ENCODE peak calls at places on chromosomes 2 and 18, in ten cellular contexts. X, C, Y, S, K, H, L, J, I and F are unnamed samples.

GRCh38 chr2:31083204-31083993 is 54.8 kb downstream of the GALNT14 start:
- DNase-seq in L (no peak), X (no peak), K (no peak), H (no peak), C (no peak), S (no peak), Y (no peak), J (no peak), I (no peak), F (no peak)

GRCh38 chr18:10131783-10132381 is 218.1 kb downstream of the VAPA start:
- DNase-seq in C (no peak), H (peak), L (no peak), Y (no peak), X (no peak), I (no peak), K (no peak), J (peak), S (no peak), F (no peak)

GRCh38 chr2:118803012-118803411 is 44.4 kb downstream of the EN1 start:
- DNase-seq in K (no peak), S (no peak), H (no peak), X (no peak), J (no peak), C (no peak), I (no peak), L (no peak), Y (no peak), F (no peak)

GRCh38 chr2:113236367-113237159 is 42.2 kb downstream of the PAX8 start:
- DNase-seq in Y (no peak), J (no peak), S (no peak), H (no peak), C (no peak), I (no peak), X (no peak), K (no peak), L (no peak), F (no peak)

GRCh38 chr2:61172671-61173070 is 10.7 kb downstream of the C2orf74 start:
- DNase-seq in C (no peak), Y (no peak), S (no peak), K (no peak), X (no peak), L (no peak), I (no peak), J (no peak), H (no peak), F (no peak)

GRCh38 chr2:43219383-43220228 is 6.8 kb downstream of the ZFP36L2 start:
- DNase-seq in X (peak), C (peak), Y (peak), L (no peak), K (peak), I (peak), J (peak), H (peak), S (peak), F (no peak)

GRCh38 chr2:120378605-120379004 is 32.7 kb downstream of the INHBB start:
- DNase-seq in K (no peak), S (no peak), L (no peak), X (no peak), H (no peak), J (no peak), C (no peak), I (no peak), Y (no peak), F (no peak)

GRCh38 chr2:9971105-9971818 is 19.8 kb downstream of the GRHL1 start:
- DNase-seq in I (no peak), C (no peak), S (peak), J (no peak), Y (no peak), L (no peak), H (no peak), K (no peak), X (no peak), F (peak)

GRCh38 chr18:8299054-8299708 is 310.1 kb upstream of the RAB12 start:
- DNase-seq in K (no peak), I (no peak), H (no peak), X (no peak), Y (no peak), S (no peak), C (no peak), L (no peak), J (no peak), F (no peak)

GRCh38 chr2:205768341-205768740 is 86.0 kb downstream of the NRP2 start:
- DNase-seq in Y (no peak), I (no peak), L (no peak), S (peak), C (no peak), J (no peak), X (no peak), K (no peak), H (no peak), F (no peak)

GRCh38 chr2:17718689-17719088 is 34.9 kb downstream of the SMC6 start:
- DNase-seq in C (no peak), S (no peak), Y (no peak), K (no peak), J (no peak), X (no peak), H (no peak), I (no peak), L (no peak), F (no peak)

GRCh38 chr2:17717666-17718065 is 35.9 kb downstream of the SMC6 start:
- DNase-seq in J (no peak), K (no peak), L (no peak), I (no peak), S (no peak), Y (no peak), X (no peak), H (no peak), C (no peak), F (no peak)

DNA sequence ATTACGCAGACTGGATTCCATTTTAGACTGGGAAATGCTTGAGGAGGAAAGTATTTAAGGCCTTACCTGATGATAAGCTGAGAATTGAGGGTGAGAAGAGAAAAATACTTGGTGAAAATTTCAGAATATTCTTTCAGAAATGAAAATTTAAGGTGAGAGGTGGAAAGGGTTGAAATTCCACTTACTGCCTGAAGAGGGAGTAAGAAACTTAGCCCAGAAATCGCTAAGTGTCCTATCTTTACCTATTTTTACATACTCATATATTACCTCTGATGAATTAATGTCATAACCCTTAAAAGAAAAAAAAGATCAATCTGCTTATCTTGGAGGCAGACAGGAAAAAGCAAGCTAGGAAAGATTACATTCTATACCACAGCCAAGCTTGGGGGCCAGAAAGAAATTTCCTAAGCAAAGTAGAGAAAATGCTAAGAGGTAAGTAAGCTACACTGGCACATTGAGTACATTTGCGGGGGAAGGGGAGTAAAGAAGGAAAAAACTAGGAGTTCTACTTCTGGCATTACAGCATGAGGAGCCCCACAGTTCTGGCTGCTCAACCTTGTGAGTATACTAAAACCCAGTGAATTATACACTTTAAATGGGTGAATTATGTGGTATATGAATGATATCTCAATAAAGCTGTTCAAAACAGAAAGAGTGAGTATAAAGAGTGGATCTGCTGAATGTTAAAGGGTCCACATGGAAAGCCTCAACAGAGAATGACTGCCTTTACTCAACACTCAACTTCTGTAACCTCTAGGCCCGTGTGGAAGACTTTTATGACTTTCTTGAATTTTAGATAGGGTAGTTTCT is 33.8 kb downstream of the SMC6 start:
- DNase-seq in C (no peak), L (no peak), H (no peak), I (no peak), J (no peak), K (no peak), X (no peak), Y (no peak), S (peak), F (no peak)
- TF ChIP-seq CTCF in C (peak), L (peak), H (peak), I (peak), J (peak), K (peak), X (peak), Y (peak), S (peak), F (peak)

GRCh38 chr2:208620487-208620978 is 213.9 kb downstream of the PTH2R start:
- DNase-seq in H (no peak), C (no peak), X (no peak), Y (no peak), L (no peak), J (no peak), S (no peak), K (no peak), I (no peak), F (no peak)

GRCh38 chr2:208619993-208620392 is 213.4 kb downstream of the PTH2R start:
- DNase-seq in S (no peak), K (no peak), C (no peak), H (no peak), Y (no peak), X (no peak), I (no peak), L (no peak), J (no peak), F (no peak)

DNA sequence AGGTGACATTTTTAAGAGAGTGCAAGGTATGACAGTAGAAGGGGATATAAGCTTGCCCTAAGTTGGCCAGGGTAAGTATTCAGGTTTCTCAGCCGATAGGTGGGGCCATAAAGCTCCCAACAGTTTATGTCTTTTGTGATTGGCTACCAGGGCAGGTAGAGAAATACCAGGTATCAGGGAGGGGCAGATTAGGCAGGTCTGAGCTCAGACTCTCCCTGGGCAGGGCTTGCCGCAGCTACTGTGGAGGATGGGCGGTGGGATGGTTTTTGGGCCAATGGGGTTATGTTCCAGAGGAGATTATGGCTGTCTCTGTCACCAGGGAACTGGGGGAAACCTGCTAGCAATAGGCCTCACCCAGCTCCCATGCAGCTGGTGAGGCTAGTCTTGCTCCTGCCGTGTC is 211.6 kb downstream of the PTH2R start:
- DNase-seq in Y (no peak), C (no peak), J (no peak), I (no peak), K (no peak), H (no peak), X (no peak), L (no peak), S (no peak), F (no peak)
- H3K4me3 ChIP-seq in Y (no peak), C (no peak), J (no peak), I (no peak), K (no peak), H (no peak), X (no peak), L (no peak), S (no peak), F (no peak)

DNA sequence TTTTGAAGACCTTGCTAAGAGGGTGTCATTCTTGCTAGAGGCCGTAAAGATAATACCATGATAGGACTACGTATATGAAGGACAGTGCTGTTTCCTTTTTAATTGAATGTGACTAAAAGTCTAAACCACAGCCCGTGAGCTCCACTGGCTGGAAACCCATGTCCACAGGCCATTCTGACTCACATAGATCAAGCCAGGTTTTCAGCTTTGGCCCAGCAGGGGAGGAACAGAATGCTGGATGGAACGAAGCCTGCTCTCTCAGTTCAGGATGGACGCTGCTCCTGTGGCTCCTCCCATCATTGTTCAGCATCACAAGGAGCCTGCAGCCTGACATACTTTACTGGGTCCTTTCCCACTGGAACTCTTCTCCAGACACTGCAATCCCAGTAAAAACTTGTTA is 47.6 kb downstream of the ALPK2 start:
- DNase-seq in X (no peak), C (no peak), S (peak), K (no peak), J (no peak), I (no peak), L (peak), Y (no peak), H (peak), F (peak)
- TF ChIP-seq CTCF in X (no peak), C (no peak), S (peak), K (no peak), J (no peak), I (no peak), L (no peak), Y (no peak), H (no peak), F (peak)

GRCh38 chr18:70292628-70293027 is 3.8 kb downstream of the SOCS6 start:
- DNase-seq in J (no peak), I (peak), Y (no peak), H (no peak), C (peak), X (peak), S (no peak), K (no peak), L (no peak), F (no peak)
- H3K4me3 ChIP-seq in J (no peak), I (no peak), Y (no peak), H (peak), C (no peak), X (no peak), S (no peak), K (no peak), L (no peak), F (no peak)

DNA sequence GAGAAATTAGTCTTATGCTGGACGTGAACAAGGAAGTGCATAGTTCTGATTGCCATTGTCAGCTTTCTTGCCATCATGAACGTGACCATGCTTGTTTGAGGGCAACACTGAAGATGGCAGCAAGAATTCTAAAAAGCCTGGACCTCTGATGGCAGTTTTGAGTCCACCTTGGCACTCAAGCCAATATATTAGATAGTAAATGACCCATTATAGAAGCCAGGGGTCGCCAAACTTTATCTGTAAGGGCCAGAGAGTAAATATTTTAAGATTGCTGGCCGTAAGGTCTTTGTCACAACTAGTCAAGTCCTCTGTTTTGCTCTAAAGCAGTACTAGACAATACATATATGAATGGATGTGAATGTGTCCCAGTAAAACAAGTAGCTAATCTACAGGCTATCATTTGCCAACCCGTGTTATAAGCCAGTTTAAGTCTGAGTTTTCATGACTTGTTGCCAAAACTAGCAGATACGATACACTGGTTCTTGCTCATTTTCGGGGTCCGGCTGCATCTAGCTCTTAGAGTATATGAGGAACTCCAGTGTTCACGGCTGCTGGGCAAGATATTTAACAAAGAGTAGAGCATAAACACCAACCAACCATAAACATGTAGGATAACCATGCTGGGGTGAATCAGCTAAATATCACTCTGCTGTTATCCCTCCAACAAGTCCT is 73.1 kb upstream of the PELI1 start:
- DNase-seq in K (no peak), I (no peak), H (no peak), S (no peak), X (no peak), L (no peak), Y (no peak), C (no peak), J (no peak), F (no peak)
- TF ChIP-seq CTCF in K (no peak), I (no peak), H (no peak), S (no peak), X (no peak), L (no peak), Y (no peak), C (no peak), J (no peak), F (no peak)

DNA sequence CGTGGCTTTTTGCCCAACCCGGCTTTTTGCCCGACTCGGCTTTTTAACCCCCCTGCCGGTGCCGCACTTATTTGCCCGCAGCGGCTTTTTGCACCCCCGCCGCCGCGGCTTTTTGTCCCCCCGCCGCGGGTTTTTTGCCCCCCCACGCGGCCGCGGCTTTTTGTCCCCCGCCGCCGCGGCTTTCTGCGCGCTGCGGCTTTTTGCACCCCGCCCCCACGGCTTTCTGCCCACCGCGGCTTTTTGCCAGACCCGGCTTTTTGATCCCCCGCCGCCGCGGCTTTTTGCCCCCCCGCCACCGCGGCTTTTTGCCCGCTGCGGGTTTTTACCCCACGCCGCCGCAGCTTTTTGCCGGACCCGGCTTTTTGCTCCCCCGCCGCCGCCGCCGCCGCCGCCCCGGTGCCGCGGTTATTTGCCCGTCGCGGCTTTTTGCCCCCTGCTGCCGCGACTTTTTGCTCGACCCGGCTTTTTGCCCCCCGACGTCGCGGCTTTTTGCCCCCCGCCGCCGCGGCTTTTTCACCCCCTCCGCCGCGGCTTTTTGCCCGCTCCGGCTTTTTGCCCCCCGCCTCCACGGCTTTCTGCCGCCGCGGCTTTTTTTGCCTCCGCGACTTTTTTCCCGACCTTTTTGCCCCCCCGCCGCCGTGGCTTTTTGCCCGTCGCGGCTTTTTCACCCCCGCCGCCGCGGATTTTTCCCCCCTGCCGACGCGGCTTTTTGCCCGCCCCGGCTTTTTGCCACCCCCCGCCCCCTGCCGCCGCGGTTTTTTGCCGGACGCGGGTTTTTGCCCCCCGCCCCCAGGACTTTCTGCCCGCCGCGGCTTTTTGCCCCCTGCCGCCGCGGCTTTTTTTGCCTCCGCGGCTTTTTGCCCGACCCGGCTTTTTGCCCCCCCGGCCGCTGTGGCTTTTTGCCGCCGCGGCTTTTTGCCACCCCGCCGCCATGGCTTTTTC is 2786.5 kb downstream of the RPIA start:
- DNase-seq in I (no peak), Y (peak), K (no peak), H (peak), X (no peak), C (no peak), J (no peak), S (no peak), L (peak), F (no peak)
- H3K4me3 ChIP-seq in I (peak), Y (peak), K (peak), H (peak), X (no peak), C (peak), J (peak), S (peak), L (peak), F (peak)

GRCh38 chr18:52617931-52618330 is 277.9 kb downstream of the DCC start:
- DNase-seq in Y (no peak), H (no peak), C (no peak), K (no peak), L (no peak), J (no peak), X (no peak), I (no peak), S (peak), F (no peak)

GRCh38 chr18:52615321-52615720 is 275.3 kb downstream of the DCC start:
- DNase-seq in K (no peak), H (no peak), X (no peak), J (no peak), S (no peak), Y (no peak), C (no peak), L (no peak), I (no peak), F (no peak)

GRCh38 chr18:52615943-52616342 is 275.9 kb downstream of the DCC start:
- DNase-seq in S (no peak), L (no peak), H (no peak), I (no peak), Y (no peak), X (no peak), C (no peak), J (no peak), K (no peak), F (no peak)

GRCh38 chr18:52620926-52621439 is 281.0 kb downstream of the DCC start:
- DNase-seq in K (no peak), I (no peak), H (no peak), C (no peak), X (no peak), J (no peak), L (no peak), Y (no peak), S (no peak), F (no peak)
- TF ChIP-seq CTCF in K (no peak), I (no peak), H (no peak), C (no peak), X (no peak), J (no peak), L (no peak), Y (no peak), S (no peak), F (no peak)